ENCODE peak calls at places on chromosomes 6 and 20, in ten cellular contexts. One of them, this sample, is unnamed.

GRCh38 chr20:36532388-36532787 is 8.9 kb upstream of the MYL9 start:
- DNase-seq in astrocyte of the cerebellum: no peak
- DNase-seq in activated CD4-positive, CD25-positive, alpha-beta regulatory T cell treated with anti-CD3 and anti-CD28 coated beads, Interleukin-2, amount 50 U/mL, for 72 hours: no peak
- DNase-seq in GM13976: no peak
- DNase-seq in GM10248: no peak
- DNase-seq in CD8-positive, alpha-beta memory T cell: no peak
- DNase-seq in activated T-cell treated with anti-CD3 and anti-CD28 coated beads, Interleukin-2, amount 50 U/mL, for 72 hours: no peak
- DNase-seq in cardiac muscle cell: no peak
- DNase-seq in fibroblast of the aortic adventitia: no peak
- DNase-seq in activated CD4-positive, alpha-beta T cell treated with anti-CD3 and anti-CD28 coated beads for 36 hours: no peak
- DNase-seq in this sample: no peak

GRCh38 chr20:48686238-48687096 is 141.3 kb downstream of the PREX1 start:
- DNase-seq in GM10248: no peak
- DNase-seq in activated CD4-positive, alpha-beta T cell treated with anti-CD3 and anti-CD28 coated beads for 36 hours: no peak
- DNase-seq in astrocyte of the cerebellum: no peak
- DNase-seq in activated CD4-positive, CD25-positive, alpha-beta regulatory T cell treated with anti-CD3 and anti-CD28 coated beads, Interleukin-2, amount 50 U/mL, for 72 hours: no peak
- DNase-seq in cardiac muscle cell: no peak
- DNase-seq in CD8-positive, alpha-beta memory T cell: no peak
- DNase-seq in GM13976: no peak
- DNase-seq in activated T-cell treated with anti-CD3 and anti-CD28 coated beads, Interleukin-2, amount 50 U/mL, for 72 hours: no peak
- DNase-seq in fibroblast of the aortic adventitia: peak
- DNase-seq in this sample: no peak

GRCh38 chr6:158645064-158646022 is 800 bp upstream of the DYNLT1 start:
- DNase-seq in activated CD4-positive, alpha-beta T cell treated with anti-CD3 and anti-CD28 coated beads for 36 hours: peak
- DNase-seq in CD8-positive, alpha-beta memory T cell: no peak
- DNase-seq in activated CD4-positive, CD25-positive, alpha-beta regulatory T cell treated with anti-CD3 and anti-CD28 coated beads, Interleukin-2, amount 50 U/mL, for 72 hours: no peak
- DNase-seq in fibroblast of the aortic adventitia: no peak
- DNase-seq in GM13976: no peak
- DNase-seq in activated T-cell treated with anti-CD3 and anti-CD28 coated beads, Interleukin-2, amount 50 U/mL, for 72 hours: peak
- DNase-seq in astrocyte of the cerebellum: no peak
- DNase-seq in cardiac muscle cell: no peak
- DNase-seq in GM10248: no peak
- DNase-seq in this sample: no peak

GRCh38 chr20:25858495-25859425 is 162.1 kb upstream of the ZNF337 start:
- DNase-seq in GM10248: no peak
- DNase-seq in activated CD4-positive, CD25-positive, alpha-beta regulatory T cell treated with anti-CD3 and anti-CD28 coated beads, Interleukin-2, amount 50 U/mL, for 72 hours: no peak
- DNase-seq in astrocyte of the cerebellum: no peak
- DNase-seq in activated CD4-positive, alpha-beta T cell treated with anti-CD3 and anti-CD28 coated beads for 36 hours: peak
- DNase-seq in CD8-positive, alpha-beta memory T cell: no peak
- DNase-seq in activated T-cell treated with anti-CD3 and anti-CD28 coated beads, Interleukin-2, amount 50 U/mL, for 72 hours: no peak
- DNase-seq in fibroblast of the aortic adventitia: no peak
- DNase-seq in GM13976: no peak
- DNase-seq in cardiac muscle cell: no peak
- DNase-seq in this sample: no peak

GRCh38 chr20:24747881-24748595 is 201.0 kb upstream of the CST7 start:
- DNase-seq in cardiac muscle cell: no peak
- DNase-seq in GM10248: no peak
- DNase-seq in fibroblast of the aortic adventitia: no peak
- DNase-seq in astrocyte of the cerebellum: no peak
- DNase-seq in GM13976: no peak
- DNase-seq in activated CD4-positive, CD25-positive, alpha-beta regulatory T cell treated with anti-CD3 and anti-CD28 coated beads, Interleukin-2, amount 50 U/mL, for 72 hours: no peak
- DNase-seq in CD8-positive, alpha-beta memory T cell: no peak
- DNase-seq in activated T-cell treated with anti-CD3 and anti-CD28 coated beads, Interleukin-2, amount 50 U/mL, for 72 hours: no peak
- DNase-seq in activated CD4-positive, alpha-beta T cell treated with anti-CD3 and anti-CD28 coated beads for 36 hours: no peak
- DNase-seq in this sample: no peak

GRCh38 chr6:146913842-146914562 is 290.2 kb upstream of the STXBP5 start:
- DNase-seq in cardiac muscle cell: peak
- DNase-seq in GM10248: no peak
- DNase-seq in astrocyte of the cerebellum: peak
- DNase-seq in GM13976: no peak
- DNase-seq in activated T-cell treated with anti-CD3 and anti-CD28 coated beads, Interleukin-2, amount 50 U/mL, for 72 hours: peak
- DNase-seq in fibroblast of the aortic adventitia: peak
- DNase-seq in CD8-positive, alpha-beta memory T cell: no peak
- DNase-seq in activated CD4-positive, CD25-positive, alpha-beta regulatory T cell treated with anti-CD3 and anti-CD28 coated beads, Interleukin-2, amount 50 U/mL, for 72 hours: no peak
- DNase-seq in activated CD4-positive, alpha-beta T cell treated with anti-CD3 and anti-CD28 coated beads for 36 hours: peak
- DNase-seq in this sample: peak

GRCh38 chr6:38131527-38131965 is 312.0 kb downstream of the ZFAND3 start:
- DNase-seq in fibroblast of the aortic adventitia: peak
- DNase-seq in activated CD4-positive, CD25-positive, alpha-beta regulatory T cell treated with anti-CD3 and anti-CD28 coated beads, Interleukin-2, amount 50 U/mL, for 72 hours: no peak
- DNase-seq in activated T-cell treated with anti-CD3 and anti-CD28 coated beads, Interleukin-2, amount 50 U/mL, for 72 hours: peak
- DNase-seq in GM10248: no peak
- DNase-seq in cardiac muscle cell: no peak
- DNase-seq in activated CD4-positive, alpha-beta T cell treated with anti-CD3 and anti-CD28 coated beads for 36 hours: peak
- DNase-seq in CD8-positive, alpha-beta memory T cell: no peak
- DNase-seq in astrocyte of the cerebellum: peak
- DNase-seq in GM13976: no peak
- DNase-seq in this sample: peak

GRCh38 chr6:38193051-38193450 is 373.5 kb downstream of the ZFAND3 start:
- DNase-seq in fibroblast of the aortic adventitia: no peak
- DNase-seq in cardiac muscle cell: no peak
- DNase-seq in CD8-positive, alpha-beta memory T cell: no peak
- DNase-seq in activated T-cell treated with anti-CD3 and anti-CD28 coated beads, Interleukin-2, amount 50 U/mL, for 72 hours: no peak
- DNase-seq in activated CD4-positive, CD25-positive, alpha-beta regulatory T cell treated with anti-CD3 and anti-CD28 coated beads, Interleukin-2, amount 50 U/mL, for 72 hours: no peak
- DNase-seq in GM13976: no peak
- DNase-seq in GM10248: no peak
- DNase-seq in activated CD4-positive, alpha-beta T cell treated with anti-CD3 and anti-CD28 coated beads for 36 hours: no peak
- DNase-seq in astrocyte of the cerebellum: no peak
- DNase-seq in this sample: no peak

GRCh38 chr20:54093423-54094267 is 23.3 kb upstream of the BCAS1 start:
- DNase-seq in GM10248: no peak
- DNase-seq in activated CD4-positive, CD25-positive, alpha-beta regulatory T cell treated with anti-CD3 and anti-CD28 coated beads, Interleukin-2, amount 50 U/mL, for 72 hours: no peak
- DNase-seq in CD8-positive, alpha-beta memory T cell: no peak
- DNase-seq in GM13976: no peak
- DNase-seq in astrocyte of the cerebellum: no peak
- DNase-seq in cardiac muscle cell: no peak
- DNase-seq in activated CD4-positive, alpha-beta T cell treated with anti-CD3 and anti-CD28 coated beads for 36 hours: no peak
- DNase-seq in activated T-cell treated with anti-CD3 and anti-CD28 coated beads, Interleukin-2, amount 50 U/mL, for 72 hours: no peak
- DNase-seq in fibroblast of the aortic adventitia: no peak
- DNase-seq in this sample: no peak

GRCh38 chr6:163860194-163861081 is 445.9 kb downstream of the QKI start:
- DNase-seq in fibroblast of the aortic adventitia: peak
- DNase-seq in CD8-positive, alpha-beta memory T cell: no peak
- DNase-seq in activated CD4-positive, CD25-positive, alpha-beta regulatory T cell treated with anti-CD3 and anti-CD28 coated beads, Interleukin-2, amount 50 U/mL, for 72 hours: no peak
- DNase-seq in GM13976: no peak
- DNase-seq in GM10248: no peak
- DNase-seq in activated CD4-positive, alpha-beta T cell treated with anti-CD3 and anti-CD28 coated beads for 36 hours: no peak
- DNase-seq in activated T-cell treated with anti-CD3 and anti-CD28 coated beads, Interleukin-2, amount 50 U/mL, for 72 hours: no peak
- DNase-seq in astrocyte of the cerebellum: peak
- DNase-seq in cardiac muscle cell: peak
- DNase-seq in this sample: no peak

GRCh38 chr20:43749734-43750294 is 23.0 kb upstream of the GTSF1L start:
- DNase-seq in CD8-positive, alpha-beta memory T cell: peak
- DNase-seq in activated CD4-positive, CD25-positive, alpha-beta regulatory T cell treated with anti-CD3 and anti-CD28 coated beads, Interleukin-2, amount 50 U/mL, for 72 hours: peak
- DNase-seq in activated T-cell treated with anti-CD3 and anti-CD28 coated beads, Interleukin-2, amount 50 U/mL, for 72 hours: peak
- DNase-seq in fibroblast of the aortic adventitia: peak
- DNase-seq in cardiac muscle cell: peak
- DNase-seq in GM10248: peak
- DNase-seq in astrocyte of the cerebellum: no peak
- DNase-seq in activated CD4-positive, alpha-beta T cell treated with anti-CD3 and anti-CD28 coated beads for 36 hours: peak
- DNase-seq in GM13976: peak
- DNase-seq in this sample: peak

GRCh38 chr6:117265425-117266266 is at the start of gene VGLL2:
- DNase-seq in fibroblast of the aortic adventitia: peak
- DNase-seq in activated CD4-positive, alpha-beta T cell treated with anti-CD3 and anti-CD28 coated beads for 36 hours: peak
- DNase-seq in astrocyte of the cerebellum: no peak
- DNase-seq in CD8-positive, alpha-beta memory T cell: no peak
- DNase-seq in cardiac muscle cell: peak
- DNase-seq in GM13976: peak
- DNase-seq in activated CD4-positive, CD25-positive, alpha-beta regulatory T cell treated with anti-CD3 and anti-CD28 coated beads, Interleukin-2, amount 50 U/mL, for 72 hours: no peak
- DNase-seq in GM10248: peak
- DNase-seq in activated T-cell treated with anti-CD3 and anti-CD28 coated beads, Interleukin-2, amount 50 U/mL, for 72 hours: no peak
- DNase-seq in this sample: peak

GRCh38 chr20:61559706-61560315 is 307.8 kb downstream of the CDH4 start:
- DNase-seq in GM10248: no peak
- DNase-seq in CD8-positive, alpha-beta memory T cell: no peak
- DNase-seq in cardiac muscle cell: no peak
- DNase-seq in activated CD4-positive, CD25-positive, alpha-beta regulatory T cell treated with anti-CD3 and anti-CD28 coated beads, Interleukin-2, amount 50 U/mL, for 72 hours: no peak
- DNase-seq in astrocyte of the cerebellum: no peak
- DNase-seq in GM13976: no peak
- DNase-seq in fibroblast of the aortic adventitia: no peak
- DNase-seq in activated T-cell treated with anti-CD3 and anti-CD28 coated beads, Interleukin-2, amount 50 U/mL, for 72 hours: no peak
- DNase-seq in activated CD4-positive, alpha-beta T cell treated with anti-CD3 and anti-CD28 coated beads for 36 hours: no peak
- DNase-seq in this sample: no peak

GRCh38 chr6:84976516-84977420 is 212.4 kb upstream of the TBX18 start:
- DNase-seq in cardiac muscle cell: no peak
- DNase-seq in activated CD4-positive, CD25-positive, alpha-beta regulatory T cell treated with anti-CD3 and anti-CD28 coated beads, Interleukin-2, amount 50 U/mL, for 72 hours: no peak
- DNase-seq in activated T-cell treated with anti-CD3 and anti-CD28 coated beads, Interleukin-2, amount 50 U/mL, for 72 hours: no peak
- DNase-seq in GM13976: no peak
- DNase-seq in GM10248: no peak
- DNase-seq in fibroblast of the aortic adventitia: peak
- DNase-seq in CD8-positive, alpha-beta memory T cell: no peak
- DNase-seq in activated CD4-positive, alpha-beta T cell treated with anti-CD3 and anti-CD28 coated beads for 36 hours: no peak
- DNase-seq in astrocyte of the cerebellum: no peak
- DNase-seq in this sample: no peak

GRCh38 chr6:41037107-41037900 is 1.7 kb downstream of the UNC5CL start:
- DNase-seq in GM10248: no peak
- DNase-seq in cardiac muscle cell: no peak
- DNase-seq in activated CD4-positive, CD25-positive, alpha-beta regulatory T cell treated with anti-CD3 and anti-CD28 coated beads, Interleukin-2, amount 50 U/mL, for 72 hours: no peak
- DNase-seq in astrocyte of the cerebellum: no peak
- DNase-seq in fibroblast of the aortic adventitia: peak
- DNase-seq in CD8-positive, alpha-beta memory T cell: no peak
- DNase-seq in GM13976: no peak
- DNase-seq in activated T-cell treated with anti-CD3 and anti-CD28 coated beads, Interleukin-2, amount 50 U/mL, for 72 hours: no peak
- DNase-seq in activated CD4-positive, alpha-beta T cell treated with anti-CD3 and anti-CD28 coated beads for 36 hours: no peak
- DNase-seq in this sample: no peak

GRCh38 chr6:57262901-57263694 is 41.0 kb upstream of the RAB23 start:
- DNase-seq in CD8-positive, alpha-beta memory T cell: no peak
- DNase-seq in activated T-cell treated with anti-CD3 and anti-CD28 coated beads, Interleukin-2, amount 50 U/mL, for 72 hours: no peak
- DNase-seq in activated CD4-positive, CD25-positive, alpha-beta regulatory T cell treated with anti-CD3 and anti-CD28 coated beads, Interleukin-2, amount 50 U/mL, for 72 hours: no peak
- DNase-seq in GM13976: no peak
- DNase-seq in GM10248: no peak
- DNase-seq in astrocyte of the cerebellum: peak
- DNase-seq in fibroblast of the aortic adventitia: peak
- DNase-seq in cardiac muscle cell: no peak
- DNase-seq in activated CD4-positive, alpha-beta T cell treated with anti-CD3 and anti-CD28 coated beads for 36 hours: no peak
- DNase-seq in this sample: no peak

GRCh38 chr6:121506761-121507754 is 71.6 kb downstream of the GJA1 start:
- DNase-seq in fibroblast of the aortic adventitia: peak
- DNase-seq in activated CD4-positive, CD25-positive, alpha-beta regulatory T cell treated with anti-CD3 and anti-CD28 coated beads, Interleukin-2, amount 50 U/mL, for 72 hours: no peak
- DNase-seq in GM13976: no peak
- DNase-seq in activated CD4-positive, alpha-beta T cell treated with anti-CD3 and anti-CD28 coated beads for 36 hours: no peak
- DNase-seq in cardiac muscle cell: peak
- DNase-seq in activated T-cell treated with anti-CD3 and anti-CD28 coated beads, Interleukin-2, amount 50 U/mL, for 72 hours: no peak
- DNase-seq in CD8-positive, alpha-beta memory T cell: no peak
- DNase-seq in GM10248: no peak
- DNase-seq in astrocyte of the cerebellum: no peak
- DNase-seq in this sample: peak

GRCh38 chr6:43624786-43625288 is 4.2 kb downstream of the GTPBP2 start:
- DNase-seq in activated CD4-positive, CD25-positive, alpha-beta regulatory T cell treated with anti-CD3 and anti-CD28 coated beads, Interleukin-2, amount 50 U/mL, for 72 hours: no peak
- DNase-seq in astrocyte of the cerebellum: no peak
- DNase-seq in GM10248: no peak
- DNase-seq in activated T-cell treated with anti-CD3 and anti-CD28 coated beads, Interleukin-2, amount 50 U/mL, for 72 hours: no peak
- DNase-seq in CD8-positive, alpha-beta memory T cell: no peak
- DNase-seq in fibroblast of the aortic adventitia: no peak
- DNase-seq in GM13976: no peak
- DNase-seq in cardiac muscle cell: no peak
- DNase-seq in activated CD4-positive, alpha-beta T cell treated with anti-CD3 and anti-CD28 coated beads for 36 hours: no peak
- DNase-seq in this sample: no peak

GRCh38 chr6:20092071-20092566 is 120.2 kb downstream of the MBOAT1 start:
- DNase-seq in GM10248: no peak
- DNase-seq in astrocyte of the cerebellum: peak
- DNase-seq in GM13976: no peak
- DNase-seq in fibroblast of the aortic adventitia: peak
- DNase-seq in cardiac muscle cell: peak
- DNase-seq in activated CD4-positive, alpha-beta T cell treated with anti-CD3 and anti-CD28 coated beads for 36 hours: no peak
- DNase-seq in activated CD4-positive, CD25-positive, alpha-beta regulatory T cell treated with anti-CD3 and anti-CD28 coated beads, Interleukin-2, amount 50 U/mL, for 72 hours: no peak
- DNase-seq in CD8-positive, alpha-beta memory T cell: peak
- DNase-seq in activated T-cell treated with anti-CD3 and anti-CD28 coated beads, Interleukin-2, amount 50 U/mL, for 72 hours: no peak
- DNase-seq in this sample: peak

GRCh38 chr6:144265390-144265789 is 19.7 kb upstream of the UTRN start:
- DNase-seq in activated CD4-positive, CD25-positive, alpha-beta regulatory T cell treated with anti-CD3 and anti-CD28 coated beads, Interleukin-2, amount 50 U/mL, for 72 hours: no peak
- DNase-seq in GM13976: peak
- DNase-seq in activated T-cell treated with anti-CD3 and anti-CD28 coated beads, Interleukin-2, amount 50 U/mL, for 72 hours: no peak
- DNase-seq in GM10248: peak
- DNase-seq in astrocyte of the cerebellum: no peak
- DNase-seq in cardiac muscle cell: peak
- DNase-seq in CD8-positive, alpha-beta memory T cell: no peak
- DNase-seq in fibroblast of the aortic adventitia: peak
- DNase-seq in activated CD4-positive, alpha-beta T cell treated with anti-CD3 and anti-CD28 coated beads for 36 hours: no peak
- DNase-seq in this sample: peak

GRCh38 chr6:41723178-41723935 is 12.1 kb downstream of the TFEB start:
- DNase-seq in activated CD4-positive, CD25-positive, alpha-beta regulatory T cell treated with anti-CD3 and anti-CD28 coated beads, Interleukin-2, amount 50 U/mL, for 72 hours: no peak
- DNase-seq in GM10248: peak
- DNase-seq in activated T-cell treated with anti-CD3 and anti-CD28 coated beads, Interleukin-2, amount 50 U/mL, for 72 hours: no peak
- DNase-seq in GM13976: peak
- DNase-seq in fibroblast of the aortic adventitia: peak
- DNase-seq in CD8-positive, alpha-beta memory T cell: no peak
- DNase-seq in activated CD4-positive, alpha-beta T cell treated with anti-CD3 and anti-CD28 coated beads for 36 hours: no peak
- DNase-seq in cardiac muscle cell: no peak
- DNase-seq in astrocyte of the cerebellum: no peak
- DNase-seq in this sample: peak

GRCh38 chr6:134398453-134398852 is 80.5 kb upstream of the SGK1 start:
- DNase-seq in activated CD4-positive, alpha-beta T cell treated with anti-CD3 and anti-CD28 coated beads for 36 hours: peak
- DNase-seq in astrocyte of the cerebellum: no peak
- DNase-seq in fibroblast of the aortic adventitia: no peak
- DNase-seq in GM13976: no peak
- DNase-seq in GM10248: no peak
- DNase-seq in activated CD4-positive, CD25-positive, alpha-beta regulatory T cell treated with anti-CD3 and anti-CD28 coated beads, Interleukin-2, amount 50 U/mL, for 72 hours: no peak
- DNase-seq in CD8-positive, alpha-beta memory T cell: no peak
- DNase-seq in cardiac muscle cell: no peak
- DNase-seq in activated T-cell treated with anti-CD3 and anti-CD28 coated beads, Interleukin-2, amount 50 U/mL, for 72 hours: peak
- DNase-seq in this sample: no peak

GRCh38 chr20:57580478-57581201 is 19.7 kb downstream of the PCK1 start:
- DNase-seq in GM10248: no peak
- DNase-seq in cardiac muscle cell: no peak
- DNase-seq in GM13976: no peak
- DNase-seq in activated T-cell treated with anti-CD3 and anti-CD28 coated beads, Interleukin-2, amount 50 U/mL, for 72 hours: no peak
- DNase-seq in activated CD4-positive, alpha-beta T cell treated with anti-CD3 and anti-CD28 coated beads for 36 hours: no peak
- DNase-seq in astrocyte of the cerebellum: no peak
- DNase-seq in activated CD4-positive, CD25-positive, alpha-beta regulatory T cell treated with anti-CD3 and anti-CD28 coated beads, Interleukin-2, amount 50 U/mL, for 72 hours: no peak
- DNase-seq in fibroblast of the aortic adventitia: no peak
- DNase-seq in CD8-positive, alpha-beta memory T cell: no peak
- DNase-seq in this sample: no peak

This sample was measured in epithelial cell of esophagus.